ENCODE peak calls at places on chromosomes 4 and X, in ten cellular contexts. R is sigmoid colon; O is upper lobe of left lung; X is breast epithelium; L is A673; T is heart left ventricle; P is astrocyte; Z is CD8-positive, alpha-beta memory T cell; D is cardiac muscle cell; J is thoracic aorta. H is an unnamed sample.

GRCh38 chr4:141486375-141486997 is 149.9 kb upstream of the IL15 start:
- DNase-seq in R (no peak), O (no peak), X (no peak), L (peak; percentile 18), T (no peak), P (peak; percentile 83), Z (no peak), D (no peak), J (no peak), H (no peak)

GRCh38 chrX:38107028-38107427 is 100.7 kb downstream of the SYTL5 start:
- DNase-seq in R (no peak), O (no peak), X (no peak), L (no peak), T (no peak), P (no peak), Z (no peak), D (no peak), J (no peak), H (no peak)

GRCh38 chr4:186722856-186723206 is 825 bp downstream of the FAT1 start:
- DNase-seq in R (no peak), O (no peak), X (no peak), L (no peak), T (no peak), P (no peak), Z (no peak), D (no peak), J (no peak), H (no peak)

GRCh38 chr4:1971456-1972200 is 37.1 kb downstream of the NELFA start:
- DNase-seq in R (peak; percentile 44), O (no peak), X (no peak), L (no peak), T (no peak), P (no peak), Z (no peak), D (no peak), J (no peak), H (no peak)

GRCh38 chr4:147788791-147789190 is 56.9 kb downstream of the ARHGAP10 start:
- DNase-seq in R (no peak), O (no peak), X (no peak), L (no peak), T (no peak), P (no peak), Z (no peak), D (no peak), J (no peak), H (no peak)

GRCh38 chr4:83785906-83786305 is 250.0 kb downstream of the GPAT3 start:
- DNase-seq in R (no peak), O (no peak), X (no peak), L (no peak), T (no peak), P (no peak), Z (no peak), D (no peak), J (no peak), H (no peak)

GRCh38 chrX:132809581-132809980 is 148.8 kb downstream of the HS6ST2 start:
- DNase-seq in R (no peak), O (no peak), X (no peak), L (no peak), T (no peak), P (no peak), Z (no peak), D (no peak), J (no peak), H (no peak)

GRCh38 chrX:119990409-119990994 is 47.0 kb upstream of the NKAP start:
- DNase-seq in R (no peak), O (no peak), X (no peak), L (no peak), T (no peak), P (no peak), Z (no peak), D (no peak), J (no peak), H (no peak)

GRCh38 chr4:85910985-85911384 is 436.0 kb downstream of the ARHGAP24 start:
- DNase-seq in R (no peak), O (no peak), X (no peak), L (no peak), T (no peak), P (no peak), Z (no peak), D (no peak), J (no peak), H (no peak)

GRCh38 chrX:41293269-41293668 is 40.7 kb upstream of the DDX3X start:
- DNase-seq in R (no peak), O (no peak), X (no peak), L (peak; percentile 47), T (no peak), P (no peak), Z (no peak), D (no peak), J (no peak), H (no peak)

GRCh38 chr4:15396157-15396800 is 31.6 kb upstream of the C1QTNF7 start:
- DNase-seq in R (no peak), O (no peak), X (no peak), L (peak; percentile 72), T (no peak), P (no peak), Z (peak; percentile 34), D (peak; percentile 51), J (no peak), H (no peak)

GRCh38 chrX:128807367-128807766 is 715.9 kb downstream of the SMARCA1 start:
- DNase-seq in R (no peak), O (no peak), X (no peak), L (no peak), T (no peak), P (no peak), Z (no peak), D (no peak), J (no peak), H (no peak)

GRCh38 chr4:37685726-37686372 is 327 bp downstream of the RELL1 start:
- DNase-seq in R (peak; percentile 82), O (peak; percentile 55), X (peak; percentile 61), L (peak; percentile 37), T (no peak), P (no peak), Z (no peak), D (peak; percentile 66), J (no peak), H (peak; percentile 91)

GRCh38 chrX:131836161-131836560 is 186.9 kb upstream of the STK26 start:
- DNase-seq in R (no peak), O (no peak), X (no peak), L (no peak), T (no peak), P (no peak), Z (no peak), D (no peak), J (no peak), H (no peak)

GRCh38 chrX:34893741-34894140 is 48.9 kb upstream of the FAM47B start:
- DNase-seq in R (no peak), O (no peak), X (no peak), L (peak; percentile 36), T (no peak), P (no peak), Z (no peak), D (peak; percentile 25), J (no peak), H (no peak)

GRCh38 chr4:141501395-141501794 is 135.0 kb upstream of the IL15 start:
- DNase-seq in R (no peak), O (no peak), X (no peak), L (no peak), T (no peak), P (no peak), Z (no peak), D (no peak), J (no peak), H (no peak)

GRCh38 chrX:11188664-11189063 is 77.5 kb downstream of the HCCS start:
- DNase-seq in R (no peak), O (no peak), X (no peak), L (no peak), T (no peak), P (peak; percentile 22), Z (no peak), D (no peak), J (no peak), H (no peak)

GRCh38 chr4:112819729-112820128 is 182.8 kb downstream of the LARP7 start:
- DNase-seq in R (no peak), O (no peak), X (no peak), L (no peak), T (no peak), P (no peak), Z (no peak), D (no peak), J (no peak), H (no peak)

GRCh38 chr4:138537739-138538138 is 295.6 kb upstream of the SLC7A11 start:
- DNase-seq in R (no peak), O (no peak), X (no peak), L (no peak), T (no peak), P (no peak), Z (no peak), D (no peak), J (no peak), H (no peak)

GRCh38 chr4:6196324-6196723 is 4.0 kb downstream of the JAKMIP1 start:
- DNase-seq in R (peak; percentile 20), O (no peak), X (no peak), L (no peak), T (no peak), P (no peak), Z (no peak), D (no peak), J (no peak), H (no peak)

GRCh38 chrX:57651169-57651919 is 28.7 kb downstream of the NLRP2B start:
- DNase-seq in R (no peak), O (no peak), X (no peak), L (no peak), T (no peak), P (no peak), Z (no peak), D (no peak), J (no peak), H (no peak)
- H3K27ac ChIP-seq in R (no peak overlapping the region), O (no peak overlapping the region), X (no peak overlapping the region), L (no peak overlapping the region), T (no peak overlapping the region), P (no peak overlapping the region), Z (no peak overlapping the region), D (no peak overlapping the region), J (no peak overlapping the region), H (no peak overlapping the region)

GRCh38 chrX:1909419-1910206 is 294.8 kb downstream of the ASMT start:
- DNase-seq in R (no peak), O (no peak), X (no peak), L (no peak), T (no peak), P (no peak), Z (no peak), D (no peak), J (no peak), H (no peak)
- H3K4me3 ChIP-seq in R (no peak overlapping the region), O (no peak overlapping the region), X (no peak overlapping the region), L (no peak overlapping the region), T (no peak overlapping the region), P (no peak overlapping the region), Z (no peak overlapping the region), D (no peak overlapping the region), J (no peak overlapping the region), H (no peak overlapping the region)

GRCh38 chr4:98512918-98513317 is 145.5 kb downstream of the TSPAN5 start:
- DNase-seq in R (no peak), O (no peak), X (no peak), L (no peak), T (no peak), P (no peak), Z (no peak), D (no peak), J (no peak), H (no peak)
- H3K4me1 ChIP-seq in R (no peaks in the 10 kb centered on the region), O (no peaks in the 10 kb centered on the region), X (no peaks in the 10 kb centered on the region), L (peaks cover 35% of the 10 kb centered on the region), T (no peaks in the 10 kb centered on the region), P (peaks cover 62% of the 10 kb centered on the region), Z (peaks cover 11% of the 10 kb centered on the region), D (peaks cover 33% of the 10 kb centered on the region), J (no peaks in the 10 kb centered on the region), H (peaks cover 17% of the 10 kb centered on the region)

GRCh38 chr4:78057600-78058560 is 757 bp downstream of the FRAS1 start:
- DNase-seq in R (peak; percentile 75), O (peak; percentile 60), X (peak; percentile 61), L (peak; percentile 17), T (peak; percentile 71), P (peak; percentile 36), Z (peak; percentile 17), D (peak; percentile 66), J (no peak), H (no peak)
- H3K27ac ChIP-seq in R (peak overlapping the region; percentile 79), O (peak overlapping the region; percentile 78), X (peak overlapping the region; percentile 83), L (no peak overlapping the region), T (no peak overlapping the region), P (no peak overlapping the region), Z (no peak overlapping the region), D (peak overlapping the region; percentile 64), J (peak overlapping the region; percentile 77), H (peak overlapping the region; percentile 86)

H was measured in esophagus muscularis mucosa.